ENCODE peak calls at places on chromosomes 2 and 18, in eight cellular contexts. A, U, O, X, P, W, D and V are unnamed samples.

GRCh38 chr2:41912337-41912736 is 135.5 kb upstream of the PKDCC start:
- DNase-seq in A (no peak), U (no peak), O (no peak), X (no peak), P (no peak), W (no peak), D (peak; percentile 42), V (no peak)

GRCh38 chr2:234548720-234549420 is 52.0 kb upstream of the ARL4C start:
- DNase-seq in A (peak; percentile 44), U (no peak), O (no peak), X (no peak), P (no peak), W (peak; percentile 32), D (peak; percentile 83), V (no peak)

GRCh38 chr2:11530864-11531451 is 2.9 kb upstream of the GREB1 start:
- DNase-seq in A (no peak), U (no peak), O (no peak), X (no peak), P (no peak), W (no peak), D (no peak), V (no peak)

GRCh38 chr2:10329880-10330699 is 27.4 kb downstream of the HPCAL1 start:
- DNase-seq in A (peak; percentile 30), U (peak; percentile 28), O (no peak), X (no peak), P (no peak), W (no peak), D (peak; percentile 53), V (peak; percentile 4)

GRCh38 chr2:154974041-154974440 is 275.5 kb downstream of the KCNJ3 start:
- DNase-seq in A (no peak), U (no peak), O (no peak), X (no peak), P (no peak), W (no peak), D (no peak), V (no peak)

GRCh38 chr2:58734365-58734764 is 493.2 kb upstream of the FANCL start:
- DNase-seq in A (no peak), U (no peak), O (no peak), X (no peak), P (no peak), W (no peak), D (no peak), V (no peak)

GRCh38 chr2:107585851-107586250 is 240.8 kb upstream of the RGPD4 start:
- DNase-seq in A (no peak), U (no peak), O (no peak), X (no peak), P (no peak), W (no peak), D (no peak), V (no peak)

GRCh38 chr2:169965495-169965894 is 138.2 kb downstream of the UBR3 start:
- DNase-seq in A (peak; percentile 23), U (no peak), O (no peak), X (no peak), P (no peak), W (no peak), D (no peak), V (no peak)

GRCh38 chr2:235460548-235461047 is 33.2 kb upstream of the AGAP1 start:
- DNase-seq in A (no peak), U (no peak), O (no peak), X (no peak), P (no peak), W (no peak), D (no peak), V (no peak)

GRCh38 chr2:220556658-220557057 is 929.2 kb downstream of the SLC4A3 start:
- DNase-seq in A (peak; percentile 30), U (peak; percentile 10), O (no peak), X (no peak), P (no peak), W (no peak), D (peak; percentile 76), V (no peak)

GRCh38 chr2:234128606-234129005 is 78.1 kb downstream of the SPP2 start:
- DNase-seq in A (no peak), U (no peak), O (no peak), X (no peak), P (no peak), W (no peak), D (no peak), V (no peak)

GRCh38 chr18:47990981-47991380 is 60.5 kb upstream of the SMAD2 start:
- DNase-seq in A (no peak), U (no peak), O (no peak), X (no peak), P (no peak), W (no peak), D (no peak), V (no peak)

GRCh38 chr18:3468066-3468705 is 18.2 kb downstream of the TGIF1 start:
- DNase-seq in A (no peak), U (no peak), O (peak; percentile 8), X (no peak), P (no peak), W (no peak), D (no peak), V (no peak)

GRCh38 chr2:61786876-61787275 is 67.0 kb downstream of the FAM161A start:
- DNase-seq in A (no peak), U (no peak), O (no peak), X (no peak), P (no peak), W (no peak), D (peak; percentile 23), V (no peak)

GRCh38 chr2:61789807-61790602 is 63.9 kb downstream of the FAM161A start:
- DNase-seq in A (no peak), U (no peak), O (no peak), X (no peak), P (no peak), W (no peak), D (no peak), V (no peak)

GRCh38 chr2:61784643-61785042 is 69.2 kb downstream of the FAM161A start:
- DNase-seq in A (no peak), U (no peak), O (no peak), X (no peak), P (no peak), W (no peak), D (no peak), V (no peak)

GRCh38 chr2:61785583-61785982 is 68.3 kb downstream of the FAM161A start:
- DNase-seq in A (no peak), U (no peak), O (no peak), X (no peak), P (no peak), W (no peak), D (no peak), V (no peak)

GRCh38 chr2:61787941-61788340 is 65.9 kb downstream of the FAM161A start:
- DNase-seq in A (no peak), U (no peak), O (no peak), X (no peak), P (no peak), W (no peak), D (no peak), V (no peak)
- H3K4me3 ChIP-seq in A (no peak overlapping the region), U (no peak overlapping the region), O (no peak overlapping the region), X (no peak overlapping the region), P (no peak overlapping the region), W (no peak overlapping the region), D (no peak overlapping the region), V (no peak overlapping the region)

GRCh38 chr2:157758586-157758985 is 117.5 kb downstream of the ACVR1 start:
- DNase-seq in A (no peak), U (no peak), O (no peak), X (no peak), P (no peak), W (no peak), D (no peak), V (no peak)

GRCh38 chr2:157761520-157761919 is 114.6 kb downstream of the ACVR1 start:
- DNase-seq in A (no peak), U (no peak), O (no peak), X (no peak), P (no peak), W (no peak), D (peak; percentile 46), V (no peak)

GRCh38 chr2:157759855-157760254 is 116.3 kb downstream of the ACVR1 start:
- DNase-seq in A (no peak), U (no peak), O (no peak), X (no peak), P (no peak), W (no peak), D (no peak), V (no peak)

GRCh38 chr2:157764386-157764785 is 111.7 kb downstream of the ACVR1 start:
- DNase-seq in A (no peak), U (no peak), O (no peak), X (no peak), P (no peak), W (no peak), D (no peak), V (no peak)

DNA sequence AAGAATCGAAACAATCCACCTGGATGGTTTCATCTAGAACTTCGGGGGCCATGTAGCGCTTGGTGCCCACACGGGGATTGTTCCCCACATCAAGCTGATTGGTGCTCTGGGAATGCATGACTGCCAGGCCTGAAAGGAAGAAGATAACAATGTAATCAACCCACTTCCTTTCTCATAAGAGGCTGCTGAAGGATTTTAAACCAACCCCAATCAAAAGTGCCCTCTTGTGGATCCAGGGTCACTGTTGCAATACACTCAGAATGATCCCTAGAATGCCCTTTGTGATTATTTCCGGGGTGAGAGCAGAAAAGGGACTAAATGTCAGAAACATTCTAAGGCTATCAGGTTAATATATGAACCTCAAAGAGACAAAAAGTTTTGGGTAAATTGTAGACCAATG is 115.2 kb downstream of the ACVR1 start:
- DNase-seq in A (no peak), U (no peak), O (no peak), X (no peak), P (no peak), W (no peak), D (no peak), V (no peak)
- TF ChIP-seq CTCF in A (no peak), U (no peak), O (no peak), X (peak; percentile 2), P (no peak), W (no peak), D (no peak), V (no peak)

GRCh38 chr2:201808070-201808469 is 1.7 kb downstream of the CDK15 start:
- DNase-seq in A (no peak), U (no peak), O (no peak), X (no peak), P (no peak), W (no peak), D (no peak), V (no peak)
- H3K4me3 ChIP-seq in A (no peak overlapping the region), U (no peak overlapping the region), O (no peak overlapping the region), X (no peak overlapping the region), P (no peak overlapping the region), W (no peak overlapping the region), D (no peak overlapping the region), V (no peak overlapping the region)

GRCh38 chr2:43559391-43560230 is 36.2 kb downstream of the THADA start:
- DNase-seq in A (no peak), U (no peak), O (no peak), X (peak; percentile 45), P (no peak), W (no peak), D (no peak), V (no peak)

GRCh38 chr2:43556256-43556655 is 39.6 kb downstream of the THADA start:
- DNase-seq in A (no peak), U (no peak), O (no peak), X (no peak), P (no peak), W (no peak), D (no peak), V (no peak)

DNA sequence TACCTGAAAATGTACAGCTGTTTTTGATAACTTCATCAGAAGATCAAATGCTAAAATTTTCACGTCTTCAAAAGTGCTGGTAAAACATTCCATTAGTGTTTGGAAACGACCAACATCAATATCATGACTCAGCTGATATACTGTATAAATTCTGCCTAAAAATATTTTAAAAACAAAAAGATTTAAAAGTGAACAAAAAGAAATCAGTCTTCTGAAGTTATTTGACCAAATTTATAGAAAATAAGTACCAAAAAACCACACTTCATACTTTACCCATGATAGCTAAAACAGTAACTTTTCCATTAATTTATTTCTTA is 35.6 kb downstream of the THADA start:
- DNase-seq in A (no peak), U (no peak), O (no peak), X (no peak), P (no peak), W (no peak), D (no peak), V (no peak)
- TF ChIP-seq CTCF in A (no peak), U (no peak), O (no peak), X (no peak), P (no peak), W (no peak), D (no peak), V (no peak)